ENCODE peak calls at places on chromosomes 4 and X, in eight cellular contexts. N is lower lobe of right lung, Q is IMR-90, H is dorsolateral prefrontal cortex, W is bronchial epithelial cell, D is ovary, B is uterus, I is BJ. K is an unnamed sample.

GRCh38 chr4:17478073-17478472 is 33.8 kb downstream of the QDPR start:
- DNase-seq in N (no peak), Q (no peak), H (no peak), W (no peak), D (no peak), B (no peak), I (no peak), K (no peak)

GRCh38 chr4:185275501-185275900 is 66.1 kb downstream of the SNX25 start:
- DNase-seq in N (no peak), Q (peak; percentile 28), H (no peak), W (no peak), D (no peak), B (no peak), I (no peak), K (no peak)

GRCh38 chrX:31223817-31224216 is 152.0 kb upstream of the FTHL17 start:
- DNase-seq in N (no peak), Q (peak; percentile 80), H (no peak), W (peak; percentile 85), D (no peak), B (no peak), I (no peak), K (no peak)

GRCh38 chrX:8724176-8724757 is 7.7 kb downstream of the ANOS1 start:
- DNase-seq in N (no peak), Q (no peak), H (no peak), W (no peak), D (no peak), B (no peak), I (no peak), K (no peak)

GRCh38 chrX:19595036-19595435 is 79.7 kb upstream of the MAP3K15 start:
- DNase-seq in N (no peak), Q (no peak), H (no peak), W (no peak), D (no peak), B (no peak), I (no peak), K (no peak)

GRCh38 chrX:679161-679979 is 48.8 kb downstream of the SHOX start:
- DNase-seq in N (no peak), Q (no peak), H (no peak), W (no peak), D (no peak), B (no peak), I (no peak), K (no peak)

GRCh38 chr4:62670509-62670908 is 1470.4 kb downstream of the ADGRL3 start:
- DNase-seq in N (no peak), Q (no peak), H (no peak), W (no peak), D (no peak), B (no peak), I (no peak), K (no peak)

GRCh38 chrX:38879631-38880220 is 78.5 kb downstream of the MID1IP1 start:
- DNase-seq in N (no peak), Q (no peak), H (no peak), W (peak; percentile 82), D (no peak), B (no peak), I (no peak), K (peak; percentile 8)

GRCh38 chrX:40871385-40872082 is 136.2 kb upstream of the MED14 start:
- DNase-seq in N (no peak), Q (peak; percentile 37), H (no peak), W (peak; percentile 25), D (no peak), B (no peak), I (no peak), K (no peak)

GRCh38 chr4:64857198-64857597 is 447.9 kb upstream of the TECRL start:
- DNase-seq in N (no peak), Q (no peak), H (no peak), W (no peak), D (no peak), B (no peak), I (no peak), K (no peak)

GRCh38 chr4:72323227-72323626 is 245.8 kb downstream of the ADAMTS3 start:
- DNase-seq in N (no peak), Q (no peak), H (no peak), W (no peak), D (no peak), B (no peak), I (no peak), K (no peak)

GRCh38 chr4:26124753-26125236 is 196.0 kb upstream of the RBPJ start:
- DNase-seq in N (no peak), Q (peak; percentile 44), H (no peak), W (peak; percentile 36), D (no peak), B (no peak), I (no peak), K (no peak)

GRCh38 chrX:109927663-109928273 is 75.1 kb upstream of the TMEM164 start:
- DNase-seq in N (no peak), Q (no peak), H (no peak), W (no peak), D (no peak), B (no peak), I (no peak), K (no peak)

DNA sequence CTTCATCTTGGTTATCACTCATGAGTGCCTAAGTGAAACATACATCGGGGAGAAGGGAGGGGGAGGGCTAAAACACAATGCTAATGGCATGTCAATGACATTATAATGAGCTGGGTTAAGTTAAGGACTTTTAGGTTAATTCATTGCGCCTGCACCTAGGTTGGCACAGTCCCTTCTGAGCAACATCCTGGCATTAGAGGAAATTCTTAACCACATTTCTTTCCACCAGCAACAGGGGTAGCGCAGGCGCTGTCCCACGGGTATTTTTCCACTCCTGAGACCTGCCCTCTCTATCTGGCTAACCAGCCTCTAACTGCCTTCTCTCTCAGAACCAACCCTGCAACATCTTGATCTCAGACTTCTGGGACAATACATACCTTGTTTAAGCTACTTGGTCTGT is 39.0 kb upstream of the PROM1 start:
- DNase-seq in N (no peak), Q (no peak), H (no peak), W (no peak), D (no peak), B (no peak), I (no peak), K (peak; percentile 25)
- H3K27me3 ChIP-seq in N (no peaks in the 10 kb centered on the region), Q (peaks cover 38% of the 10 kb centered on the region), H (no peaks in the 10 kb centered on the region), W (no peaks in the 10 kb centered on the region), D (no peaks in the 10 kb centered on the region), B (no peaks in the 10 kb centered on the region), I (peaks cover 2% of the 10 kb centered on the region), K (no peaks in the 10 kb centered on the region)

GRCh38 chr4:103021120-103021519 is 1.6 kb upstream of the SLC9B1 start:
- DNase-seq in N (no peak), Q (no peak), H (no peak), W (no peak), D (no peak), B (no peak), I (no peak), K (no peak)

GRCh38 chr4:103019319-103020124 is at the start of gene SLC9B1:
- DNase-seq in N (peak; percentile 97), Q (peak; percentile 97), H (peak; percentile 77), W (peak; percentile 93), D (peak; percentile 98), B (peak; percentile 98), I (peak; percentile 89), K (peak; percentile 87)

DNA sequence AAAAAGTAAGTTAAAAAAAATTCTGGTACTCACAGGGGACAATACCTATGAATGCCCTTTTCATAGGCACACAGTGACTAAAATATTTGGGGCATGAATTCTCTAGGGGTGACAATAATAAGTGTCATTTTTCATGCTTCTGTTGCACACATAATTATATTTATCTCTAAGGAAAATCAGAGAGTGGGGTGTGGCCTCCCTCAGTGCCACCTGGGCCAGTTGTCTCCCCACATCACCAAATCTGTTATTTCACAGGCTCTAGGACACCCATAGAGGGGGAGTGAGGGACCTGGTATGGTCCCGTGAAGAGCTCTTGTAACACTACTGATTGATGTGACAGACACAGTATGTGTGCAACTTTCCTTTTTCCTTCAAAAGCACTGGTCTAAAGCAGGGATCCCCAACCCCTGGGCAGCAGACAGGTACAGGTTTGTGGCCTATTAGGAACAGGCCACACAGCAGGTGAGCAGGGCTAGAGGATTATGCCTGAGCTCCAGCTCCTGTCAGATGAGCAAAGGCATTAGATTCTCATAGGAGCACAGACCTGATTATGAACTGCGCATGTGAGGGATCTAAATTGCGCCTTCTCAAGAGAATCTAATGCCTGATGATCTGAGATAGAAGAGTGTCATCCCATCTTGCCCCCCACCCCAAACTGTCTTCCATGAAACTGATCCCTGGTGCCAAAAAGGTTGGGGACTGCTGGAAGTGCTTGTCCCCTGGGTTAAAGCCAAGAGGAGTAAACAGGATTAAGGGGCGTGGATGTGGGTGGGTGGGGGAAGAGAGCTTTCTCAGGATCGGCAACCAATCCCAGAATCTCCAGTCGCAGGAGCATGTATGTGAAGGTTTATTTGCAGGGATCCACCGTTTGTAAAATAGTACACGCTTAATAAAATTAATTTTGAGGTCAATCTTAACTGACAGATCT is 850 bp downstream of the SLC9B1 start:
- DNase-seq in N (no peak), Q (no peak), H (no peak), W (no peak), D (peak; percentile 51), B (peak; percentile 40), I (no peak), K (no peak)
- H3K4me3 ChIP-seq in N (peak overlapping the region; percentile 53), Q (peak overlapping the region; percentile 69), H (peak overlapping the region; percentile 64), W (peak overlapping the region; percentile 40), D (peak overlapping the region; percentile 50), B (peak overlapping the region; percentile 42), I (peak overlapping the region; percentile 49), K (peak overlapping the region; percentile 48)

DNA sequence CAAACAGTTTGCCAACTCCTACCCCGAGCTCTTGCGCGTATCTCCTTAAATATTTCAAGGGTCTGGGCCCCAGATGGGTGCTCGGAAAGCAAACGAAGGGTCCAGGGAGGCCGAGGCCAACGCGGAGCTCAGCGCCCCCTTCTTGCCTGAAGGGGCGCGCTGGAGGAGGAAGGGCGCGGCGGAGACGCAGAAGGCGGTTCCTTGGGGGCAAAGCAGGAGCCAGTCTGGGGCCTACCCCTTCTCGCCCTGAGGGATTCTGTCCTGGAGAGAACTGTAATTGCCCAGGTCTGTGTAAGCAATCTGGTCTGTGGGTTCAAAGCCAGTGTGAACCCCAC is 4.0 kb upstream of the SFRP2 start:
- DNase-seq in N (no peak), Q (no peak), H (no peak), W (no peak), D (no peak), B (no peak), I (no peak), K (no peak)
- H3K27me3 ChIP-seq in N (peaks cover 76% of the 10 kb centered on the region), Q (peaks cover 52% of the 10 kb centered on the region), H (peaks cover 50% of the 10 kb centered on the region), W (peaks cover 40% of the 10 kb centered on the region), D (no peaks in the 10 kb centered on the region), B (peaks cover 34% of the 10 kb centered on the region), I (peaks cover 41% of the 10 kb centered on the region), K (peaks cover 26% of the 10 kb centered on the region)

DNA sequence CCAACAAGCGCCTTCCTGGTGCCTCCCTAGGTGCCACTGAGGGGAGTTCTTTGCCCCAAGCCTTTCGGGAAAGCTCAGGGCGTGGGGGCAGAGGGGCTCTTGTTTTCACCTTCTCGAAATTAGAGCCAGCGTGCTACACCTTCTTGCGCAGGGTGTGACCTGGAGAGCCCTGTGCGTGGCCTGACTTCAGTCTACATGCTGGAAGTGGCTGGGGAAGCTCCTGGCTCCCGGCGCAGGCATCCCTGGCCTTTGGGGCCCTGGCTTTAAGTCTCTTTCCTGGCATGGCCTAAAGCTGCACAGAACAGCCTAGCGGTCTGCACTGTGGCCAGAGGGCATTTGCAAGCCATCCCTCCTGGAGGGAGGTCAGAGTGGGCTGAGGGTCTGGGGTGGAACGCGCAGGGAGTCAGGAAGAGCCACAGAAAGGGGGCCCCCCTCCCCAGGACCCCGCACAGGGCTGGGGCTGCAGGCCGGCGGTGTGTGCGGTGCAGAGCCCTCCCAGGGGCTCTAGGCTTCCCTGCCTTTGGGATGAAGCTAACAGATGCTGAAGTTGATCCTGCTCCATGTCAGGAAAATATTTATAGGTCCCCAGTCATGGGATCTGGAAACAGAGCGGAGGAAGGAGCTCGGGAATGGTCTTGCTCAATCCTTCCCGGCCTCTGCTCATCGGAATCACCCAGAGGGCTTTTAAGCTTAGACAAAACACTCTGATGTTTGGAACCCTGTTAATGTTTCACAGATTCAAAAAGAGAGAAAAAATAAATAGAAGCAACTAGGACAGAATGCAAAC is 781 bp upstream of the SPON2 start:
- DNase-seq in N (no peak), Q (peak; percentile 78), H (no peak), W (no peak), D (peak; percentile 67), B (peak; percentile 76), I (peak; percentile 73), K (no peak)
- H3K4me3 ChIP-seq in N (no peak overlapping the region), Q (no peak overlapping the region), H (no peak overlapping the region), W (no peak overlapping the region), D (no peak overlapping the region), B (no peak overlapping the region), I (no peak overlapping the region), K (no peak overlapping the region)

K was measured in naive thymus-derived CD4-positive, alpha-beta T cell.